ENCODE peak calls at places on chromosome 5, in nine cellular contexts. D is tibial artery; M is CD8-positive, alpha-beta T cell; J is heart left ventricle; I is spleen; R is H1; E is right cardiac atrium; X is aorta; Q is ovary. U is an unnamed sample.
A peak's percentile ranks its signal among the peaks of the same experiment; 100 is the strongest.

GRCh38 chr5:31846934-31847333 is 208.0 kb downstream of the PDZD2 start:
- DNase-seq in D (no peak), M (no peak), J (no peak), I (no peak), R (no peak), E (no peak), X (no peak), Q (no peak), U (no peak)

GRCh38 chr5:87308024-87308423 is 40.3 kb downstream of the RASA1 start:
- DNase-seq in D (no peak), M (no peak), J (no peak), I (no peak), R (no peak), E (no peak), X (no peak), Q (no peak), U (no peak)

GRCh38 chr5:94422819-94423218 is 195.6 kb downstream of the KIAA0825 start:
- DNase-seq in D (no peak), M (no peak), J (no peak), I (no peak), R (no peak), E (no peak), X (no peak), Q (no peak), U (no peak)

GRCh38 chr5:172910828-172911627 is 48.2 kb upstream of the RPL26L1 start:
- DNase-seq in D (peak; percentile 92), M (no peak), J (peak; percentile 79), I (peak; percentile 92), R (no peak), E (peak; percentile 85), X (peak; percentile 88), Q (no peak), U (peak; percentile 51)

GRCh38 chr5:179310439-179311090 is 34.7 kb downstream of the ADAMTS2 start:
- DNase-seq in D (peak; percentile 59), M (no peak), J (peak; percentile 17), I (peak; percentile 68), R (no peak), E (no peak), X (peak; percentile 31), Q (no peak), U (no peak)

GRCh38 chr5:122404653-122405362 is 92.8 kb downstream of the SNCAIP start:
- DNase-seq in D (no peak), M (no peak), J (no peak), I (no peak), R (no peak), E (no peak), X (no peak), Q (no peak), U (no peak)

GRCh38 chr5:140408750-140409241 is 7.2 kb downstream of the ANKHD1 start:
- DNase-seq in D (no peak), M (no peak), J (no peak), I (no peak), R (no peak), E (no peak), X (no peak), Q (no peak), U (no peak)

GRCh38 chr5:74251106-74252032 is 389.2 kb downstream of the ENC1 start:
- DNase-seq in D (peak; percentile 66), M (no peak), J (peak; percentile 60), I (no peak), R (no peak), E (peak; percentile 57), X (peak; percentile 62), Q (no peak), U (peak; percentile 47)

DNA sequence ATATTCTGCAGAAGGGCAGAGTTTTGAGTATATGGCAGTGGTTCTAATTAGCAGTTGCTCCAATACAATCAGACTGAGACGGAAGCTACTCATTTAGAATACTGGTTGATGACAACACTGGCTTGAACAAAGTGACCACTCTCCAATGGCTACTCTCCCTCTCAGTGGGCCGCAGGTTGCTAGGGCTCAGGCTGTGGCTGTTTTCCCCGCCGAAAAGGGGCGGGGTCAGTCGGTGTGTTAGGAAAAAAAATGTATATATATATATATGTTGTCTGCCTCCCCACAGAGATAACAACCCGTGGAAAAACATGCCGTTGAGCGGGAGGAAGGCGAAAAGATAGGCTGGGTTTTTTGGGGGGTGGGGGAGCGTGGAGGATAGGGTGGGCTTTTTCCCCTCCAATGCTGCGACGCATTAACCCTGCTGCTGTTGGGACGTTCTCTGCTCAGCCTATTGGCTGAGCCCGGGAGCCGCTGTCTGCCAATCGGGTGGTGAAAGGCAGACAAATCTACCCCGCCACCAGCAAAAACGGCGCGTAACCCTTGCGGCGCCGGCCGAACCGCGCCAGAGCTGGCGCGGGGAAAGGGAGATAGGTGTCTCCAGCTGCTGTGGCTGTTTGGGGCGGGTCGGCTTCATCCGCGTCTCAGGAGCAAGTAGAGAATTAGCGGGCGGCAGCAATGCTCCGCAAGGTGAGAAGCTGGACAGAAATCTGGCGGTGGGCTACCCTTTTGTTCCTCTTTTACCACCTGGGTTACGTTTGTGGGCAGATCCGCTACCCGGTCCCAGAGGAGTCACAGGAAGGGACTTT is at the start of gene PCDHGC4:
- DNase-seq in D (no peak), M (no peak), J (no peak), I (no peak), R (no peak), E (peak; percentile 61), X (no peak), Q (no peak), U (no peak)
- H3K4me3 ChIP-seq in D (peak within 1 kb of the TSS; percentile 45), M (no peak within 1 kb of the TSS), J (peak within 1 kb of the TSS; percentile 12), I (no peak within 1 kb of the TSS), R (peak within 1 kb of the TSS; percentile 67), E (peak within 1 kb of the TSS; percentile 53), X (peak within 1 kb of the TSS; percentile 44), Q (peak within 1 kb of the TSS; percentile 34), U (peak within 1 kb of the TSS; percentile 21)

GRCh38 chr5:149724884-149725283 is 5.2 kb upstream of the PPARGC1B start:
- DNase-seq in D (no peak), M (no peak), J (no peak), I (no peak), R (no peak), E (no peak), X (no peak), Q (no peak), U (no peak)

GRCh38 chr5:149724130-149724850 is 5.8 kb upstream of the PPARGC1B start:
- DNase-seq in D (no peak), M (no peak), J (no peak), I (no peak), R (no peak), E (no peak), X (no peak), Q (no peak), U (no peak)

GRCh38 chr5:149714877-149715502 is 15.1 kb upstream of the PPARGC1B start:
- DNase-seq in D (no peak), M (no peak), J (no peak), I (no peak), R (no peak), E (no peak), X (no peak), Q (no peak), U (no peak)

GRCh38 chr5:149723374-149723773 is 6.7 kb upstream of the PPARGC1B start:
- DNase-seq in D (no peak), M (no peak), J (no peak), I (no peak), R (no peak), E (no peak), X (no peak), Q (no peak), U (no peak)

GRCh38 chr5:149719666-149720065 is 10.4 kb upstream of the PPARGC1B start:
- DNase-seq in D (no peak), M (no peak), J (no peak), I (no peak), R (no peak), E (no peak), X (no peak), Q (no peak), U (peak; percentile 58)
- H3K27ac ChIP-seq in D (no peak overlapping the region), M (no peak overlapping the region), J (no peak overlapping the region), I (no peak overlapping the region), R (no peak overlapping the region), E (no peak overlapping the region), X (no peak overlapping the region), Q (no peak overlapping the region), U (no peak overlapping the region)

DNA sequence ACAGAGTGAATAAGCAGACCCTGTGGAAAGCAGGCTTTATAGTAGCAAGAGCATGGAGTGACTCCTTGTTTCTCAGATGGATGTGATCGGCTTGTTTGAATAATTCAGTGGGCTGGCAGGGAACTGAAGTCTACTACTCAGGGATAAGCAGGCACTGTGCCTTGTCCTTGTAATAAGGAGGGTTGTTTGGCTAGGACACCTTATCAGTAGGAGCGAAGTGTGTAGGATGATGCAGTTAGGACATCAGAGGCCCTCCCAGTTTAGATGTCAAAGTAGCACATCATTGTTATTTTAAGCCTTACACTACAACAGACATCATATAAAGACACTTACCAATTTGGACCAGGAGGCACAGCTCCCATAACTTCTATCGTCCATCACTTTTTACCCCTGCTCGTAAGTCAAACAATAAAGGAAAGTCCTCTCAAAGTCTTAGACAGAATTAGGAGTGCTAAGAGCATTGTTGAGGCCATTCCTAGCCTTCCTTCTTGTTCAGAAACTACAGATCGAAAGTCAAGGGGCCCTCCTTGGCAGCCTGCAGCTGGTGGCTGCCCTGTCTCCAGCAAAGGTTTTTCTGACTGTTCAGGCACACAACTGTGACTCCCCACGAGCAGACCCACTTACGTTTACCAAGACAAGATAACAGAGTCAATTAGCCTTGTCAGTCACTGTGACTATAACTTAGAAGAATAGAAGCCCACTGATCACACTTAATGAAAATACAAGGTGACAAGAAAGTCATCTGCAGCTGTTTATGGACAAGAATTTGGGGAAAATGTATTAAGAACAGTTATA is 218.6 kb downstream of the SNX18 start:
- DNase-seq in D (no peak), M (no peak), J (no peak), I (no peak), R (no peak), E (no peak), X (no peak), Q (no peak), U (peak; percentile 55)
- H3K4me3 ChIP-seq in D (no peak overlapping the region), M (no peak overlapping the region), J (no peak overlapping the region), I (no peak overlapping the region), R (no peak overlapping the region), E (no peak overlapping the region), X (no peak overlapping the region), Q (no peak overlapping the region), U (no peak overlapping the region)

DNA sequence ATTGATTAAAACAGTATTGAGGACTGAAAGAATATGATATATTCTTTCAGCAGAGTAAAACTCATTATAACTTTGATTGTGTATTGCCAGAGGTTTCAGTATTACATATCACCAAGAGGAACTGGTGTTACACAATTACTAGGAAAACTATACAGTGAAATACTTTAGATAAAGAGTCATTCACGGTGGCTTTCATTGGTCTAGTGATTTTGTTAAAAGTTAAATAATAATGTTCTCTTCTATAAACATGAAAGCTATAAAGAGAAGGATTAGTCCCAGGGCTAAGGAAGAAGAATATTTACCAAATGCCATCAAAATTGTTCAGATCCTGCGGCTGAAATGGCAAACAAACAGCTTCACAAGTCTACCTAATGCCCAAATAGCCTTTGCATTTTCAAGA is 306.2 kb downstream of the SEMA5A start:
- DNase-seq in D (no peak), M (no peak), J (no peak), I (no peak), R (no peak), E (no peak), X (no peak), Q (no peak), U (no peak)
- H3K27ac ChIP-seq in D (no peak overlapping the region), M (no peak overlapping the region), J (no peak overlapping the region), I (no peak overlapping the region), R (no peak overlapping the region), E (no peak overlapping the region), X (no peak overlapping the region), Q (no peak overlapping the region), U (no peak overlapping the region)

DNA sequence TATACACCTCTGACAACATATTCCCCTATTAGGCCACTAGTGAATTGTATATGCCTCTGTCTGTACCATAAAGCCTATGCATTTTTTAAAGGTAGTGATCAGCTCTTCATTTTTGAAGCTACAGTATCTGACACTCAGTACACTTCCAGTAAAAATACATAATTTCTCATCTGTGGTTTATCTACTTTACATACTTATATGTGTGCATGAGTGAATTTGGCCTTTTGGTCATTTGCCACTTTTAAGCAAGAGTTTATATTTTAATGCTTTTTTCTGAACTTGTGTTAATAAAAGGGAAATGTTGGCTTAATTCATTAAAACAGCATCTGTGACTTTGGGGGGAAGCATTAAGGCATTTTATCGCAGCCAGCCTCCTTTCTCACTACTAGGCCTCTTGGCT is 47.8 kb downstream of the ST8SIA4 start:
- DNase-seq in D (no peak), M (no peak), J (no peak), I (no peak), R (no peak), E (no peak), X (no peak), Q (no peak), U (no peak)
- H3K4me3 ChIP-seq in D (no peak overlapping the region), M (no peak overlapping the region), J (no peak overlapping the region), I (no peak overlapping the region), R (no peak overlapping the region), E (no peak overlapping the region), X (no peak overlapping the region), Q (no peak overlapping the region), U (no peak overlapping the region)